ENCODE peak calls at places on chromosomes 12 and 14, in seven cellular contexts. J, L, A, B, I, Y and M are unnamed samples. For H3K4me1, H3K36me3 and H3K9me3, the result is how much of the 10 kb centered on the place peaks cover.

GRCh38 chr12:3683670-3684069 is 69.2 kb downstream of the CRACR2A start:
- DNase-seq in J (no peak), L (peak), A (no peak), B (no peak), I (no peak), Y (no peak), M (no peak)

GRCh38 chr12:127051139-127051538 is 1215.8 kb upstream of the TMEM132C start:
- DNase-seq in J (no peak), L (no peak), A (no peak), B (no peak), I (no peak), Y (no peak), M (no peak)

GRCh38 chr14:55291480-55292081 is 20.4 kb downstream of the FBXO34 start:
- DNase-seq in J (no peak), L (no peak), A (no peak), B (no peak), I (no peak), Y (no peak), M (no peak)

GRCh38 chr12:127619869-127620769 is 646.9 kb upstream of the TMEM132C start:
- DNase-seq in J (no peak), L (no peak), A (peak), B (no peak), I (no peak), Y (no peak), M (peak)

GRCh38 chr14:73753887-73754880 is 40.0 kb upstream of the PNMA1 start:
- DNase-seq in J (peak), L (no peak), A (peak), B (peak), I (no peak), Y (peak), M (no peak)

GRCh38 chr12:92739099-92739498 is 36.3 kb downstream of the PLEKHG7 start:
- DNase-seq in J (no peak), L (peak), A (no peak), B (no peak), I (no peak), Y (no peak), M (no peak)

GRCh38 chr12:53791735-53792326 is 40.1 kb upstream of the CISTR start:
- DNase-seq in J (no peak), L (no peak), A (peak), B (no peak), I (no peak), Y (peak), M (no peak)

GRCh38 chr12:27274706-27275105 is 30.6 kb downstream of the STK38L start:
- DNase-seq in J (no peak), L (peak), A (no peak), B (no peak), I (no peak), Y (no peak), M (no peak)

GRCh38 chr14:64760146-64760755 is 56.0 kb downstream of the PLEKHG3 start:
- DNase-seq in J (peak), L (peak), A (peak), B (peak), I (peak), Y (peak), M (peak)

GRCh38 chr12:116406529-116406928 is 129.0 kb upstream of the MED13L start:
- DNase-seq in J (peak), L (no peak), A (peak), B (peak), I (peak), Y (peak), M (peak)

GRCh38 chr14:37579250-37579649 is 15.8 kb downstream of the FOXA1 start:
- DNase-seq in J (no peak), L (no peak), A (no peak), B (no peak), I (no peak), Y (no peak), M (no peak)
- H3K4me1 ChIP-seq in J (under half), L (under half), A (under half), B (under half), I (under half), Y (under half), M (under half)

GRCh38 chr14:101988377-101988776 is 24.0 kb downstream of the DYNC1H1 start:
- DNase-seq in J (no peak), L (no peak), A (no peak), B (no peak), I (no peak), Y (no peak), M (no peak)
- H3K36me3 ChIP-seq in J (under half), L (half or more), A (half or more), B (under half), I (under half), Y (under half), M (under half)

GRCh38 chr14:104445086-104445485 is 134.5 kb upstream of the C14orf180 start:
- DNase-seq in J (no peak), L (no peak), A (no peak), B (no peak), I (no peak), Y (no peak), M (peak)

GRCh38 chr14:104442107-104442551 is 137.4 kb upstream of the C14orf180 start:
- DNase-seq in J (no peak), L (no peak), A (no peak), B (no peak), I (no peak), Y (no peak), M (no peak)

GRCh38 chr14:104442611-104443390 is 136.8 kb upstream of the C14orf180 start:
- DNase-seq in J (no peak), L (no peak), A (no peak), B (no peak), I (no peak), Y (no peak), M (peak)

GRCh38 chr14:104444159-104445030 is 135.2 kb upstream of the C14orf180 start:
- DNase-seq in J (no peak), L (no peak), A (no peak), B (no peak), I (no peak), Y (no peak), M (no peak)

DNA sequence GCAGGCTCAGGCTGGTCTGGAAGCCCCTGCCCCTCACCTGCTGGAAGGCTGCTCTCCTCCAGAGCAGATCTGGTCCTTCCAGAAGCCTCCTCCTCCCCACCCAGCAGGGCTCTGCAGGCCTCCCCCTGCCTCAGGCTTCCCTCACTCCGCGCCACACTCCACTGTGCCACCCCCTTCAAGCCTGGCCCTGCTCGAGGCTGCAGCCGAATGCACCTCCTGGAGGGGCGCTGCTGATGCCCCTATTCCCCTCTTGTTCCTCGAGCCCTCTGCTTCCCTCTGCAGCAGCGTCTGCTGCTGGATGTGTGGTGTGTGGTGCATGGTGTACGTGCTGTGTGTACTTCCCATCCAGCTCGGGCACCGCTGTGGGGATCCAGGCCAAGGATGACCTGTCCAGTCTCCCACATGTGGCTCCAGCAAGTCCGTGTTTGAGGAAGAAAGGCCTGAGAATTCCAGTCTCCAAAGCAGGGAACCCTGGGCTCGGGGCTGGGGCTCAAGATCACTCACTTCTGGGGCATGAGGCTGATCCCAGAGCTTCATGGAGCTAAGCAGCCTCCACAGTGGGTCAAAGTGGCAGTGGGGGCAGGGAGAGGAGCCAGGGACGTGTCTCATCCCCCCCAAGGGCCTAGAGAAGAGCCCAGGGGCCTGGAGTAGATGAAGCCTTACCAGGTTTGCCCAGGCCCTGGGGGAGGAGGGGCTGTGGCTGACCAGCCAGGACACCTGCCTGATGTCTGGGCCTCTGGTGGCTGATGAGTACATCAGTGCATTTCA is 136.0 kb upstream of the C14orf180 start:
- DNase-seq in J (no peak), L (no peak), A (no peak), B (no peak), I (no peak), Y (no peak), M (no peak)
- H3K9me3 ChIP-seq in J (under half), L (under half), A (under half), B (under half), I (under half), Y (under half), M (under half)

DNA sequence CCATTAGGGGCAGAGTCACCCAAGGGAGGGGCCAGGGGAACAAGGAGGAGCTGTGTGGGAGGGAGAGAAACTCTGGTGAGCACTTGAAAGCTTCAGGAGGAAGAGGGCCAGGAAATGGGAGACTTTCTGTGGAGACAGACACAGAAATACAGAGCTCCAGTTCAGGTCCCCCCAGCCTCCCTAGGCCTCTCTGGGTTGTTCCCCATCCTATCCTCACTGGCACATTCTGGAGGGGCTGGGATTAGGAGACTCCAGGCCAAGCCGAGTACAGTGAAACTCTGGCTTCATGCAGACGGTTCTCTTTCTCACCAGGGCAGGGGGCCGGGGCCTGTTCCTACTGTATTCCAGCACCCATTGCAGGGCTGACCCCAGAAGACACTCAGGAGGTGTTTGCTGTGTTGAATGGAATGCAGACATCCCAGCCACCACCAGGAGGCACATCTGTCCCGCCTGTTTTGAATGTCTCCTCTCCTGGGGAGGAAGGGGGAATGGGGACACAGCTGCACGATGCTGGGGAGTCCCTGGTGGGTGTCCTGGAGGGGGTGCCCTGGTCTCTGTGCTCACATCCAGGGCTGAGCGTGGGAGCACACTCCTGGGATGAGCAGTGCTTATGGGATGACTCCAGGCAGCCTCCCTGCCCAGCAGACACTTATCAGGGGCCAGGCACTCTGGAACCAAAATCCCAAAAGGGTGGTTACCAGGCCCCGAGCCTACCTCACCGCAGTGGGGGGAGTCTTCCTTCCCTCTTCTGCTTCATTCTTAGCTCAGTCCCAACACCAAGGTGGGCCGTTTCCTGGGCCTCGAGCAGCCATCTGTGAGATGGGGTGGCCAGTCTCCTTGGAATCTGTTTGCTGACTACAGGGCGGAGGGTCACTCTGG is 5.5 kb upstream of the KRT84 start:
- DNase-seq in J (peak), L (no peak), A (peak), B (no peak), I (no peak), Y (no peak), M (peak)
- H3K4me1 ChIP-seq in J (under half), L (under half), A (under half), B (under half), I (under half), Y (under half), M (under half)